ENCODE peak calls at places on chromosomes 6 and 20, in seven cellular contexts. R is tibial artery, L is astrocyte of the spinal cord, F is fibroblast of the aortic adventitia, S is dorsolateral prefrontal cortex, X is mucosa of descending colon, V is stomach. N is an unnamed sample.
A peak's percentile ranks its signal among the peaks of the same experiment; 100 is the strongest.

GRCh38 chr6:158481612-158482473 is 78.0 kb upstream of the TMEM181 start:
- DNase-seq in R (no peak), L (peak; percentile 83), F (peak; percentile 55), S (no peak), X (no peak), V (no peak), N (no peak)

GRCh38 chr6:42449917-42450313 is 1.8 kb downstream of the TRERF1 start:
- DNase-seq in R (no peak), L (no peak), F (peak; percentile 32), S (no peak), X (no peak), V (no peak), N (no peak)

GRCh38 chr20:50824137-50824536 is 29.3 kb downstream of the BCAS4 start:
- DNase-seq in R (peak; percentile 96), L (peak; percentile 71), F (peak; percentile 90), S (no peak), X (peak; percentile 59), V (peak; percentile 92), N (peak; percentile 66)

GRCh38 chr6:35258858-35259193 is 709 bp upstream of the ZNF76 start:
- DNase-seq in R (no peak), L (peak; percentile 72), F (peak; percentile 58), S (no peak), X (no peak), V (peak; percentile 28), N (peak; percentile 62)

GRCh38 chr6:74853991-74854390 is 351.9 kb downstream of the COL12A1 start:
- DNase-seq in R (no peak), L (no peak), F (no peak), S (no peak), X (no peak), V (no peak), N (no peak)

GRCh38 chr6:138396709-138397108 is 7.3 kb upstream of the HEBP2 start:
- DNase-seq in R (no peak), L (no peak), F (no peak), S (no peak), X (no peak), V (no peak), N (no peak)

GRCh38 chr6:55694148-55694547 is 115.2 kb upstream of the HMGCLL1 start:
- DNase-seq in R (no peak), L (peak; percentile 94), F (peak; percentile 96), S (no peak), X (no peak), V (no peak), N (peak; percentile 32)

GRCh38 chr6:169292340-169293124 is 38.9 kb upstream of the THBS2 start:
- DNase-seq in R (no peak), L (peak; percentile 91), F (peak; percentile 90), S (no peak), X (no peak), V (no peak), N (peak; percentile 63)

GRCh38 chr6:37289931-37290330 is 32.0 kb upstream of the TMEM217 start:
- DNase-seq in R (no peak), L (no peak), F (no peak), S (no peak), X (no peak), V (no peak), N (no peak)

GRCh38 chr20:20205862-20206236 is 153.5 kb downstream of the CFAP61 start:
- DNase-seq in R (no peak), L (no peak), F (no peak), S (no peak), X (no peak), V (no peak), N (no peak)

GRCh38 chr6:43812850-43813584 is 43.0 kb downstream of the VEGFA start:
- DNase-seq in R (no peak), L (no peak), F (no peak), S (no peak), X (peak; percentile 80), V (peak; percentile 68), N (peak; percentile 51)

GRCh38 chr6:50722829-50723562 is 9.7 kb downstream of the TFAP2D start:
- DNase-seq in R (no peak), L (no peak), F (no peak), S (no peak), X (no peak), V (no peak), N (no peak)

GRCh38 chr6:55293116-55293515 is 34.2 kb upstream of the GFRAL start:
- DNase-seq in R (no peak), L (peak; percentile 5), F (peak; percentile 6), S (no peak), X (no peak), V (no peak), N (no peak)

GRCh38 chr6:150723857-150724256 is 124.2 kb downstream of the PLEKHG1 start:
- DNase-seq in R (no peak), L (no peak), F (no peak), S (no peak), X (no peak), V (no peak), N (no peak)

GRCh38 chr6:156774872-156775405 is 2.2 kb upstream of the ARID1B start:
- DNase-seq in R (no peak), L (no peak), F (peak; percentile 35), S (no peak), X (no peak), V (no peak), N (no peak)

GRCh38 chr6:161033667-161034066 is 42.1 kb downstream of the MAP3K4 start:
- DNase-seq in R (no peak), L (no peak), F (peak; percentile 6), S (no peak), X (no peak), V (no peak), N (no peak)

GRCh38 chr6:29447670-29448069 is 8.6 kb downstream of the OR10C1 start:
- DNase-seq in R (no peak), L (peak; percentile 2), F (no peak), S (no peak), X (no peak), V (no peak), N (no peak)

GRCh38 chr20:46756419-46756818 is 47.0 kb downstream of the SLC2A10 start:
- DNase-seq in R (no peak), L (no peak), F (no peak), S (no peak), X (no peak), V (no peak), N (no peak)

GRCh38 chr6:30647802-30648460 is 998 bp downstream of the C6orf136 start:
- DNase-seq in R (no peak), L (peak; percentile 17), F (peak; percentile 25), S (no peak), X (no peak), V (no peak), N (no peak)

GRCh38 chr20:9270831-9271230 is 201.9 kb downstream of the PLCB4 start:
- DNase-seq in R (no peak), L (peak; percentile 74), F (peak; percentile 43), S (no peak), X (no peak), V (no peak), N (no peak)

GRCh38 chr6:125102411-125102810 is 51.2 kb upstream of the TPD52L1 start:
- DNase-seq in R (no peak), L (no peak), F (no peak), S (no peak), X (no peak), V (no peak), N (no peak)

GRCh38 chr6:106411034-106411433 is 50.5 kb downstream of the CRYBG1 start:
- DNase-seq in R (no peak), L (no peak), F (no peak), S (no peak), X (no peak), V (no peak), N (no peak)

GRCh38 chr6:119742188-119742803 is 392.7 kb upstream of the MAN1A1 start:
- DNase-seq in R (peak; percentile 67), L (peak; percentile 58), F (peak; percentile 63), S (peak; percentile 69), X (peak; percentile 74), V (peak; percentile 67), N (peak; percentile 70)

GRCh38 chr6:147507162-147508072 is 1.1 kb upstream of the SAMD5 start:
- DNase-seq in R (no peak), L (peak; percentile 19), F (peak; percentile 1), S (no peak), X (peak; percentile 48), V (no peak), N (peak; percentile 2)

GRCh38 chr6:5469101-5469846 is 208.0 kb downstream of the FARS2 start:
- DNase-seq in R (no peak), L (no peak), F (no peak), S (no peak), X (no peak), V (no peak), N (no peak)

GRCh38 chr6:23591761-23592160 is 534.3 kb upstream of the NRSN1 start:
- DNase-seq in R (no peak), L (no peak), F (no peak), S (no peak), X (no peak), V (no peak), N (no peak)

GRCh38 chr6:128414943-128415342 is 105.5 kb downstream of the PTPRK start:
- DNase-seq in R (no peak), L (no peak), F (peak; percentile 14), S (no peak), X (no peak), V (no peak), N (no peak)

GRCh38 chr20:15267935-15268334 is 930.5 kb upstream of the FLRT3 start:
- DNase-seq in R (no peak), L (no peak), F (no peak), S (no peak), X (no peak), V (no peak), N (no peak)

GRCh38 chr20:39547546-39548410 is 585.6 kb downstream of the DHX35 start:
- DNase-seq in R (no peak), L (no peak), F (no peak), S (no peak), X (no peak), V (no peak), N (no peak)
- TF ChIP-seq CTCF in R (no peak), L (no peak), F (no peak), S (no peak), X (no peak), V (no peak), N (no peak)

GRCh38 chr20:59048681-59049030 is 6.1 kb upstream of the PRELID3B start:
- DNase-seq in R (no peak), L (no peak), F (no peak), S (no peak), X (no peak), V (no peak), N (no peak)
- TF ChIP-seq CTCF in R (no peak), L (no peak), F (no peak), S (no peak), X (no peak), V (no peak), N (no peak)

DNA sequence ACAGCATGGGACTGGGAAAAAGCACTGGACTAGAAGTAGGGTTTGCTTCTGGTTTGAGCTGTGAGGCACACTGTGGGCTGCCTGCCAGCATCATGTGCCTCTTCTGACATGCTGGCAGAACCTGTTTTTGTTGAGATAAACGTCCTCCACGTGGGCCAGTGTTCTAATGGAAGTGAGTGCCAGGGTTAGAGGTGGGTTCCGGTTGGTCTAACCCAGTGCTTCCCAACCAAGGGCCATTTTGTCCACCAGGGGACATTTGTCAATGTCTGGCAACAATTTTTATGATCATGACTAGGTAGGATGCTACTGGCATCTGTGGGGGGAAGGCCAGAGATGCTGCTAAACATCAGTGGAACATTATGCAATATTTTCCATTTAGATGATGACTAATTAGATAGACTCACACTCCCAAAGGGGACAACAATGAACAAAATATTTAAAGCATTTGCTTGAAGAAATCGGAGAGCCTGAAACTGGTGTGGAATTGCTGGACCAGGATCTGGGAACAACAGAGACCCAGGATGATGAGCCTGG is 7.8 kb upstream of the APMAP start:
- DNase-seq in R (peak; percentile 83), L (peak; percentile 10), F (peak; percentile 92), S (peak; percentile 49), X (peak; percentile 56), V (peak; percentile 96), N (peak; percentile 62)
- TF ChIP-seq CTCF in R (no peak), L (no peak), F (peak; percentile 23), S (no peak), X (no peak), V (no peak), N (no peak)

GRCh38 chr6:53487080-53487479 is 57.8 kb downstream of the GCLC start:
- DNase-seq in R (no peak), L (no peak), F (no peak), S (no peak), X (no peak), V (no peak), N (no peak)
- TF ChIP-seq CTCF in R (no peak), L (no peak), F (no peak), S (no peak), X (no peak), V (no peak), N (no peak)